ENCODE peak calls at places on chromosomes 12 and 14, in seven cellular contexts. B is CD8-positive, alpha-beta T cell; X is left ventricle myocardium inferior; J is SJSA1; D is HepG2; F is fibroblast of lung; K is CD4-positive, CD25-positive, alpha-beta regulatory T cell. A is an unnamed sample.

GRCh38 chr14:55188686-55189295 is 2.6 kb downstream of the DLGAP5 start:
- DNase-seq in B (no peak), X (no peak), J (no peak), D (no peak), F (no peak), K (no peak), A (no peak)

GRCh38 chr14:102028733-102029132 is 58.1 kb downstream of the HSP90AA1 start:
- DNase-seq in B (no peak), X (no peak), J (peak; percentile 28), D (no peak), F (peak; percentile 76), K (no peak), A (peak; percentile 17)

GRCh38 chr12:12333980-12334709 is 15.9 kb downstream of the MANSC1 start:
- DNase-seq in B (peak; percentile 78), X (peak; percentile 48), J (peak; percentile 30), D (peak; percentile 53), F (peak; percentile 47), K (peak; percentile 71), A (peak; percentile 48)

GRCh38 chr14:78950654-78951053 is 780.5 kb downstream of the NRXN3 start:
- DNase-seq in B (no peak), X (no peak), J (no peak), D (no peak), F (no peak), K (no peak), A (peak; percentile 62)

GRCh38 chr12:4806439-4807115 is 86.4 kb downstream of the GALNT8 start:
- DNase-seq in B (no peak), X (no peak), J (no peak), D (no peak), F (no peak), K (no peak), A (no peak)

GRCh38 chr14:81710232-81710845 is 176.7 kb upstream of the SEL1L start:
- DNase-seq in B (no peak), X (no peak), J (no peak), D (peak; percentile 42), F (peak; percentile 11), K (no peak), A (peak; percentile 69)

GRCh38 chr14:65290830-65291229 is 121.7 kb upstream of the FUT8 start:
- DNase-seq in B (no peak), X (no peak), J (peak; percentile 79), D (peak; percentile 68), F (peak; percentile 62), K (no peak), A (no peak)

GRCh38 chr12:98639526-98639925 is 5.1 kb downstream of the IKBIP start:
- DNase-seq in B (no peak), X (no peak), J (no peak), D (no peak), F (no peak), K (no peak), A (no peak)

GRCh38 chr12:15856097-15856982 is 25.8 kb upstream of the STRAP start:
- DNase-seq in B (no peak), X (no peak), J (peak; percentile 49), D (peak; percentile 63), F (peak; percentile 85), K (peak; percentile 62), A (peak; percentile 70)

GRCh38 chr14:77961853-77962580 is 162.1 kb downstream of the ADCK1 start:
- DNase-seq in B (no peak), X (no peak), J (no peak), D (no peak), F (no peak), K (no peak), A (no peak)

GRCh38 chr14:22460461-22461195 is 128.4 kb downstream of the DAD1 start:
- DNase-seq in B (no peak), X (no peak), J (no peak), D (no peak), F (peak; percentile 21), K (no peak), A (no peak)

GRCh38 chr14:58533417-58533816 is 104.3 kb upstream of the DACT1 start:
- DNase-seq in B (no peak), X (no peak), J (peak; percentile 24), D (no peak), F (peak; percentile 12), K (no peak), A (no peak)

GRCh38 chr12:50040657-50041056 is 15.4 kb upstream of the RACGAP1 start:
- DNase-seq in B (no peak), X (no peak), J (no peak), D (no peak), F (no peak), K (no peak), A (no peak)

GRCh38 chr12:71871116-71871515 is 31.6 kb downstream of the TBC1D15 start:
- DNase-seq in B (no peak), X (no peak), J (no peak), D (no peak), F (peak; percentile 73), K (no peak), A (no peak)

GRCh38 chr12:71872999-71873398 is 33.4 kb downstream of the TBC1D15 start:
- DNase-seq in B (no peak), X (no peak), J (no peak), D (no peak), F (no peak), K (no peak), A (no peak)

GRCh38 chr12:71872401-71872800 is 32.8 kb downstream of the TBC1D15 start:
- DNase-seq in B (no peak), X (no peak), J (no peak), D (no peak), F (no peak), K (no peak), A (no peak)

GRCh38 chr12:71867131-71867530 is 27.6 kb downstream of the TBC1D15 start:
- DNase-seq in B (no peak), X (no peak), J (no peak), D (no peak), F (no peak), K (no peak), A (no peak)

GRCh38 chr12:71870409-71870808 is 30.9 kb downstream of the TBC1D15 start:
- DNase-seq in B (no peak), X (no peak), J (no peak), D (no peak), F (no peak), K (no peak), A (no peak)
- H3K27ac ChIP-seq in B (no peak overlapping the region), X (no peak overlapping the region), J (no peak overlapping the region), D (no peak overlapping the region), F (peak overlapping the region; percentile 2), K (no peak overlapping the region), A (no peak overlapping the region)

DNA sequence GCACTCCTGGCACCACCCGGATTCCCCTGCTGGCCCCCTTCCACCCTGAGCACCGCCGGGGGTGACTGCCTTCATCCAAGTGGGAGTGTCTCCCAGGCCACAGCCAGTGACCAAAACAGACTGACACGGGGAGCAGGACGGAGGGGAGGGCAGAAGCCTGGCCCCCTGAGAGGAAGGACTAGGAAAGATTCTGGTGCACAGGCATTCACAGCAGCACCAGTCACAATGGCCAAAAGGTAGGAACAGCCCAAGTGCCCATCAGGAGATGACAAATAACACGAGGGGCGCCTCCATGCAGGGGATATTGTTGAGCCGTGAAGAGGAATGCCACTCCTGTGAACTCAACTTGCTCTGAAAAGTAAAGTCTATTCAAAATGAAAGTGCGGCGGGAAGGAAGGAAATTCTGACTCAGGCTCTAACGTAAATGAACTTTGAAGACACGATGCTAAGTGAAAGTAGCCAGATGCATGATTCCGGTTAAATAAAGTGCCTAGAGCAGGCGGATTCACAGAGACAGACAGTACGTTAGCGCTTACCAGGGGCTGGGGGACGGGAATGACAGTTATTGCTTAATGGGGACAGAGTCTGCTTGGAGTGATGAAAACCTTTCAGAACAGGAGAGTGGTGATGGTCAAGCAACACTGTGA is 146.1 kb upstream of the NCOR2 start:
- DNase-seq in B (peak; percentile 61), X (no peak), J (peak; percentile 81), D (no peak), F (peak; percentile 85), K (peak; percentile 37), A (peak; percentile 61)
- H3K4me3 ChIP-seq in B (peak overlapping the region; percentile 40), X (peak overlapping the region; percentile 50), J (peak overlapping the region; percentile 18), D (no peak overlapping the region), F (no peak overlapping the region), K (peak overlapping the region; percentile 73), A (no peak overlapping the region)

GRCh38 chr12:46369095-46369473 is 3.5 kb downstream of the SLC38A2 start:
- DNase-seq in B (no peak), X (no peak), J (no peak), D (no peak), F (no peak), K (no peak), A (peak; percentile 51)
- H3K4me1 ChIP-seq in B (peaks cover 64% of the 10 kb centered on the region), X (peaks cover 93% of the 10 kb centered on the region), J (peaks cover 59% of the 10 kb centered on the region), D (peaks cover 55% of the 10 kb centered on the region), F (peaks cover 11% of the 10 kb centered on the region), K (peaks cover 65% of the 10 kb centered on the region), A (peaks cover 11% of the 10 kb centered on the region)

GRCh38 chr14:60946773-60947172 is 34.1 kb downstream of the TRMT5 start:
- DNase-seq in B (no peak), X (no peak), J (no peak), D (no peak), F (no peak), K (no peak), A (no peak)

GRCh38 chr14:60944206-60944605 is 36.7 kb downstream of the TRMT5 start:
- DNase-seq in B (no peak), X (no peak), J (no peak), D (no peak), F (peak; percentile 42), K (no peak), A (no peak)

GRCh38 chr14:60951781-60952435 is 29.0 kb downstream of the TRMT5 start:
- DNase-seq in B (no peak), X (no peak), J (no peak), D (peak; percentile 29), F (no peak), K (no peak), A (no peak)

GRCh38 chr14:60945984-60946383 is 34.9 kb downstream of the TRMT5 start:
- DNase-seq in B (no peak), X (no peak), J (no peak), D (no peak), F (no peak), K (no peak), A (no peak)
- H3K27ac ChIP-seq in B (no peak overlapping the region), X (no peak overlapping the region), J (no peak overlapping the region), D (no peak overlapping the region), F (no peak overlapping the region), K (no peak overlapping the region), A (no peak overlapping the region)

GRCh38 chr14:104598039-104598438 is 6.5 kb downstream of the TMEM179 start:
- DNase-seq in B (no peak), X (peak; percentile 4), J (no peak), D (no peak), F (no peak), K (no peak), A (no peak)

GRCh38 chr14:104597576-104597975 is 7.0 kb downstream of the TMEM179 start:
- DNase-seq in B (no peak), X (peak; percentile 10), J (no peak), D (no peak), F (no peak), K (no peak), A (no peak)

GRCh38 chr14:104596451-104596918 is 8.1 kb downstream of the TMEM179 start:
- DNase-seq in B (no peak), X (peak; percentile 6), J (no peak), D (no peak), F (no peak), K (no peak), A (no peak)

GRCh38 chr14:104595911-104596450 is 8.6 kb downstream of the TMEM179 start:
- DNase-seq in B (no peak), X (peak; percentile 10), J (no peak), D (no peak), F (no peak), K (no peak), A (no peak)

DNA sequence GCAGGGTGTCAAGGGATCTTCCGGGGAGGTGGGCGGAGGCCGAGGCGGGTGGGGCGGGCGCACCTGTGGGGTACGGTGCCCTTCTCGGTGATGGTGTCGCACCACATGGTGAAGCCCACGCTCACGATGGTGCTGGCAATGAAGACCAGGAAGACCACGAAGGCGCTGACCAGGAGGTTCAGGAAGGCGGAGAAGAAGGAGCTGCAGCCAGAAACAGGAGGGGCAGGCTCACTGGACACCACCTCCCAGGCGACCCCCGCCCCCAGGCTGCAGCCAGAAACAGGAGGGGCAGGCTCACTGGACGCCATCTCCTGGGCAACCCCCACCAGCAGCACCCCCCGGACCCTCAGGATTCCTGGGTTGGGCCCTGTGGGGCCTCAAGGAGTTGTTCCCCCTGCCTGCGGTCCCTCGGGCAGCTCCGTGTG is 7.6 kb downstream of the TMEM179 start:
- DNase-seq in B (no peak), X (peak; percentile 13), J (no peak), D (no peak), F (no peak), K (no peak), A (no peak)
- H3K4me3 ChIP-seq in B (no peak overlapping the region), X (no peak overlapping the region), J (no peak overlapping the region), D (no peak overlapping the region), F (no peak overlapping the region), K (no peak overlapping the region), A (no peak overlapping the region)